ENCODE peak calls at places on chromosomes 1 and 21, in seven cellular contexts. E is spleen; B is uterus; R is tibial nerve; X is left ventricle myocardium inferior; S is body of pancreas; C is CD4-positive, alpha-beta T cell. N is an unnamed sample.

GRCh38 chr1:199463521-199464127 is 563.9 kb upstream of the NR5A2 start:
- DNase-seq in C (no peak), E (no peak), S (peak; percentile 27), B (no peak), R (no peak), X (no peak), N (peak; percentile 22)

GRCh38 chr21:45209046-45209445 is 78.6 kb downstream of the POFUT2 start:
- DNase-seq in C (no peak), E (no peak), R (no peak), S (no peak), B (no peak), X (no peak), N (peak; percentile 26)

GRCh38 chr21:38188037-38188436 is 68.8 kb upstream of the KCNJ15 start:
- DNase-seq in R (no peak), X (no peak), E (no peak), C (no peak), B (no peak), S (no peak), N (no peak)

GRCh38 chr21:41228958-41229357 is 61.0 kb downstream of the BACE2 start:
- DNase-seq in E (no peak), S (no peak), R (no peak), X (no peak), B (no peak), C (no peak), N (no peak)

GRCh38 chr1:43314233-43314632 is 13.5 kb downstream of the TIE1 start:
- DNase-seq in B (no peak), X (no peak), S (no peak), R (no peak), C (no peak), E (peak; percentile 29), N (no peak)

GRCh38 chr1:51968632-51969031 is 21.9 kb downstream of the RAB3B start:
- DNase-seq in S (peak; percentile 34), X (no peak), C (no peak), E (no peak), R (no peak), B (no peak), N (no peak)

GRCh38 chr1:185045793-185046441 is 559 bp downstream of the RNF2 start:
- DNase-seq in S (peak; percentile 32), R (no peak), C (no peak), X (no peak), E (no peak), B (peak; percentile 24), N (no peak)

GRCh38 chr1:89149229-89149628 is 23.3 kb upstream of the GBP2 start:
- DNase-seq in R (no peak), S (no peak), E (no peak), C (no peak), B (peak; percentile 52), X (peak; percentile 25), N (no peak)

GRCh38 chr1:227945891-227946623 is 1.7 kb downstream of the WNT9A start:
- DNase-seq in B (peak; percentile 74), R (peak; percentile 69), S (peak; percentile 88), X (peak; percentile 63), E (peak; percentile 88), C (no peak), N (no peak)

GRCh38 chr1:24481098-24481497 is 21.5 kb upstream of the RCAN3 start:
- DNase-seq in S (no peak), B (no peak), R (no peak), X (no peak), E (peak; percentile 81), C (peak; percentile 31), N (no peak)

GRCh38 chr1:184665329-184665728 is 89.3 kb downstream of the EDEM3 start:
- DNase-seq in X (no peak), B (no peak), S (no peak), R (no peak), C (no peak), E (no peak), N (no peak)

GRCh38 chr1:53376742-53377437 is 49.0 kb upstream of the LRP8 start:
- DNase-seq in R (no peak), S (no peak), X (no peak), C (no peak), E (peak; percentile 52), B (no peak), N (no peak)

GRCh38 chr1:3436901-3437300 is 17.6 kb upstream of the ARHGEF16 start:
- DNase-seq in X (no peak), R (no peak), C (no peak), S (no peak), E (no peak), B (no peak), N (no peak)

GRCh38 chr1:30782361-30783243 is 25.0 kb upstream of the LAPTM5 start:
- DNase-seq in B (peak; percentile 60), X (peak; percentile 58), S (peak; percentile 72), R (no peak), E (peak; percentile 93), C (peak; percentile 60), N (no peak)

GRCh38 chr21:26587621-26588260 is 14.7 kb upstream of the CYYR1 start:
- DNase-seq in R (no peak), X (no peak), C (no peak), E (no peak), B (peak; percentile 26), S (no peak), N (no peak)

GRCh38 chr1:217138173-217138838 is 415.1 kb upstream of the ESRRG start:
- DNase-seq in S (no peak), C (no peak), R (no peak), B (no peak), X (no peak), E (no peak), N (no peak)

GRCh38 chr1:240575976-240576666 is 35.8 kb downstream of the GREM2 start:
- DNase-seq in B (no peak), R (no peak), X (no peak), E (no peak), S (no peak), C (no peak), N (no peak)

GRCh38 chr1:80629304-80629837 is 1171.4 kb upstream of the ADGRL2 start:
- DNase-seq in C (no peak), X (no peak), E (no peak), B (no peak), S (no peak), R (no peak), N (no peak)

GRCh38 chr1:165468850-165469249 is 23.9 kb upstream of the RXRG start:
- DNase-seq in X (no peak), C (no peak), S (no peak), B (no peak), E (no peak), R (no peak), N (no peak)

GRCh38 chr1:165467706-165468105 is 22.8 kb upstream of the RXRG start:
- DNase-seq in E (no peak), S (no peak), C (no peak), B (no peak), R (no peak), X (no peak), N (no peak)

DNA sequence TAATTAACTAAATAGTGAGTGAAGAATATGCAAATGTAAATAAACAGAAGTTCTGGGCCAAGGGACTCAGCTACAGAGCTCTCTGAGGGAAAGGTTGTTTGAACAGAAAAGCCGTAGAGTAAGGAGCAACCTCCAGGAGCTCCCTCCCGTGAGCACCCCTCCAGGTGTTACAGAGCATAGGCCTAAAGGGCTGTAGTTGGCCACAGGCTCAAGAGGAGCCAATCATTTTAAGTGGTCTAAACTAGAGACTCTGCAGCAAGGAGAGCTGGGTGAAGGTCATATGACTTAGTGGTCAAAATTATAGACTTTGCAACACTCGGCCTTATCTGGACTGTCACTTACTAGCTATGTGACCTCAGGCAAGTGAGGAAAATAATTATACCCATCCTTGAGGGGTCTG is 19.1 kb upstream of the RXRG start:
- DNase-seq in R (no peak), B (no peak), C (no peak), S (no peak), E (no peak), X (no peak), N (no peak)
- H3K27me3 ChIP-seq in R (no peaks in the 10 kb centered on the region), B (no peaks in the 10 kb centered on the region), C (peaks cover 15% of the 10 kb centered on the region), S (no peaks in the 10 kb centered on the region), E (peaks cover 23% of the 10 kb centered on the region), X (no peaks in the 10 kb centered on the region), N (no peaks in the 10 kb centered on the region)

GRCh38 chr1:34925730-34926129 is 3.7 kb downstream of the DLGAP3 start:
- DNase-seq in X (no peak), E (no peak), C (no peak), R (no peak), S (no peak), B (no peak), N (no peak)

GRCh38 chr1:34927316-34927715 is 2.1 kb downstream of the DLGAP3 start:
- DNase-seq in C (no peak), S (no peak), E (no peak), X (no peak), B (no peak), R (no peak), N (no peak)

GRCh38 chr1:34928066-34928864 is 1.2 kb downstream of the DLGAP3 start:
- DNase-seq in C (no peak), R (no peak), B (no peak), S (no peak), X (no peak), E (no peak), N (no peak)

GRCh38 chr1:34926156-34926555 is 3.3 kb downstream of the DLGAP3 start:
- DNase-seq in S (no peak), B (no peak), E (no peak), R (no peak), C (no peak), X (no peak), N (no peak)

DNA sequence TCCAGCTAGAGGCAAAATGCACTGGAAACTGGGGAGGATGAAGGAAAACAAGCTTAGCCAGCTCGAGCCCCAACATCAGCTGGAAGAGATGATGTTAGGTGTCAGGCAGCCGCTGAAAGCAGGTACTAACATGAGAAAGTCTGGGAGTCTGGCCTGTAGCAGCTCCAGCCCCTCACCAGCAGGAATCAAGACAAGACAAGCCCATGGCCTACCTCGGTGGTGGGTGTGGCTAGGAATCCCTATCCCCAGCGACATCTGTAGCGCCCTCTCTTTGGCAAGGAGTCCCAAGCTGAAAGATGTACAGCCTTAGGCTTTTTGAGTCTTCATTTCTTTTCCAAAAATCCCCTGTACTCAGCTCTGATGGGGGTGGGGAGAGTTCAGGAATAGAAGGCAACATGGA is 2.6 kb downstream of the DLGAP3 start:
- DNase-seq in X (no peak), E (no peak), B (no peak), S (no peak), R (no peak), C (no peak), N (no peak)
- H3K27me3 ChIP-seq in X (peaks cover 97% of the 10 kb centered on the region), E (peaks cover 97% of the 10 kb centered on the region), B (peaks cover 46% of the 10 kb centered on the region), S (peaks cover 12% of the 10 kb centered on the region), R (peaks cover 84% of the 10 kb centered on the region), C (peaks cover 77% of the 10 kb centered on the region), N (peaks cover 34% of the 10 kb centered on the region)

GRCh38 chr1:11473635-11474034 is 5.3 kb upstream of the DISP3 start:
- DNase-seq in C (peak; percentile 8), R (no peak), S (no peak), B (no peak), E (no peak), X (no peak), N (no peak)
- H3K27me3 ChIP-seq in C (peaks cover 17% of the 10 kb centered on the region), R (peaks cover 37% of the 10 kb centered on the region), S (no peaks in the 10 kb centered on the region), B (no peaks in the 10 kb centered on the region), E (peaks cover 77% of the 10 kb centered on the region), X (peaks cover 83% of the 10 kb centered on the region), N (peaks cover 2% of the 10 kb centered on the region)

DNA sequence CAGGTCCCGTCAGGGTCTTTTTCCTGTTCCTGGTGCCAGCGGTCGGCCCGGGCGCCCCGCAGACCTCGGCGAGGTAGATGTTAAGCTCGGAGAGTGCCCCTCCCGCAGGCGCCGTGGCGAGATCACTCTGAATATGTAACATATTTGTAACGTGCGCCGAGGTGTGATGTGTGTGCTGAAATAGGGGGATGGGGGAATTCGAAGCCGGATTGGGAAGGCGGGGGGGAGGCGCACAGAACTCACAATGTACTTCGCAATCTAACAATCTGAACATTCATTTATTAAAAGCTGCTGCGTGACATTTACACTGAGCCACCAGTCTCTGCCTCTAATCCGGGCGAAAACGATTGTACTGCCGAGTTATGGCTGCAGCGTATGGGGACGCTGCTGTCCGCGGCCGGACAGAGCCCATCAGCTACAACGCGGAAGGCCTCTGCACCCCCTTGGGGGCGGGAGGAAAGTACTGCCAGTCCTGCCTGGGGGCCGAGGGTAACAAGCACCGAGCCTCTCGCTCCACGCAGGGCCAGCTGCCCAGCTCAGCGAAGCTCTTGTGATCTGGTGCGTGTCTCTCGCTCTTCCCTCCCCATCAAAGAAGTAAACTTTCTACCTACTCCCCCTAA is 8.3 kb upstream of the BARHL2 start:
- DNase-seq in E (no peak), C (no peak), R (no peak), B (no peak), X (no peak), S (no peak), N (no peak)
- H3K27me3 ChIP-seq in E (peaks cover 100% of the 10 kb centered on the region), C (peaks cover 100% of the 10 kb centered on the region), R (peaks cover 100% of the 10 kb centered on the region), B (peaks cover 98% of the 10 kb centered on the region), X (peaks cover 100% of the 10 kb centered on the region), S (peaks cover 84% of the 10 kb centered on the region), N (peaks cover 75% of the 10 kb centered on the region)

N was measured in BJ.